ENCODE peak calls at places on chromosomes 16 and 17, in five cellular contexts. Y, D, R, X and V are unnamed samples.
A peak's percentile ranks its signal among the peaks of the same experiment; 100 is the strongest.

GRCh38 chr16:88430524-88431446 is 22.3 kb upstream of the ZFPM1 start:
- DNase-seq in Y (peak; percentile 22), D (no peak), R (peak; percentile 47), X (no peak), V (peak; percentile 78)

GRCh38 chr16:5709889-5710288 is 612.3 kb upstream of the EEF2KMT start:
- DNase-seq in Y (no peak), D (no peak), R (no peak), X (peak; percentile 82), V (no peak)

GRCh38 chr17:30970757-30971567 is at the start of gene RNF135:
- DNase-seq in Y (peak; percentile 86), D (peak; percentile 88), R (peak; percentile 83), X (peak; percentile 87), V (peak; percentile 52)

GRCh38 chr17:73560661-73561060 is 83.6 kb downstream of the SDK2 start:
- DNase-seq in Y (no peak), D (peak; percentile 8), R (no peak), X (peak; percentile 45), V (no peak)

GRCh38 chr16:1286492-1287094 is 22.8 kb upstream of the UBE2I start:
- DNase-seq in Y (no peak), D (no peak), R (no peak), X (no peak), V (no peak)

GRCh38 chr17:80283116-80283852 is 22.6 kb downstream of the RNF213 start:
- DNase-seq in Y (no peak), D (no peak), R (no peak), X (no peak), V (no peak)

GRCh38 chr16:31780342-31780741 is 93.3 kb upstream of the ZNF267 start:
- DNase-seq in Y (no peak), D (no peak), R (no peak), X (no peak), V (no peak)

GRCh38 chr17:31803494-31804213 is 55.4 kb downstream of the COPRS start:
- DNase-seq in Y (no peak), D (no peak), R (no peak), X (no peak), V (no peak)

GRCh38 chr17:9021158-9021984 is at the start of gene NTN1:
- DNase-seq in Y (peak; percentile 11), D (peak; percentile 61), R (peak; percentile 29), X (peak; percentile 83), V (peak; percentile 17)

GRCh38 chr16:68113765-68114240 is 28.6 kb downstream of the NFATC3 start:
- DNase-seq in Y (no peak), D (no peak), R (no peak), X (no peak), V (no peak)

GRCh38 chr16:49376206-49376605 is 2.6 kb downstream of the C16orf78 start:
- DNase-seq in Y (no peak), D (no peak), R (no peak), X (no peak), V (no peak)

GRCh38 chr17:13337864-13338371 is 263.8 kb downstream of the HS3ST3A1 start:
- DNase-seq in Y (peak; percentile 87), D (peak; percentile 43), R (peak; percentile 44), X (peak; percentile 42), V (no peak)

GRCh38 chr17:22469941-22470340 is 777.6 kb downstream of the KCNJ18 start:
- DNase-seq in Y (no peak), D (no peak), R (no peak), X (no peak), V (no peak)

GRCh38 chr17:44390250-44390649 is 801 bp upstream of the ITGA2B start:
- DNase-seq in Y (no peak), D (no peak), R (no peak), X (no peak), V (no peak)

GRCh38 chr16:3317315-3317999 is 12.2 kb downstream of the ZNF75A start:
- DNase-seq in Y (peak; percentile 51), D (no peak), R (peak; percentile 26), X (no peak), V (no peak)

GRCh38 chr17:18259621-18260331 is 686 bp upstream of the MIEF2 start:
- DNase-seq in Y (no peak), D (peak; percentile 54), R (no peak), X (peak; percentile 10), V (no peak)

GRCh38 chr17:5437721-5438317 is 1.1 kb downstream of the C1QBP start:
- DNase-seq in Y (no peak), D (peak; percentile 59), R (peak; percentile 24), X (no peak), V (no peak)

GRCh38 chr17:74351552-74352210 is 10.0 kb downstream of the BTBD17 start:
- DNase-seq in Y (no peak), D (no peak), R (peak; percentile 30), X (peak; percentile 87), V (no peak)

GRCh38 chr17:15944720-15945492 is at the start of gene ADORA2B:
- DNase-seq in Y (peak; percentile 75), D (peak; percentile 70), R (peak; percentile 19), X (peak; percentile 89), V (peak; percentile 31)

GRCh38 chr16:46885960-46886763 is 2.0 kb downstream of the GPT2 start:
- DNase-seq in Y (peak; percentile 56), D (peak; percentile 66), R (no peak), X (peak; percentile 71), V (no peak)

GRCh38 chr16:14632693-14633569 is at the start of gene BFAR:
- DNase-seq in Y (peak; percentile 96), D (peak; percentile 97), R (peak; percentile 99), X (peak; percentile 98), V (peak; percentile 100)

GRCh38 chr16:14629612-14629918 is 495 bp downstream of the PARN start:
- DNase-seq in Y (peak; percentile 5), D (peak; percentile 11), R (no peak), X (no peak), V (no peak)

GRCh38 chr16:14629919-14630619 is at the start of gene PARN:
- DNase-seq in Y (peak; percentile 97), D (peak; percentile 93), R (peak; percentile 98), X (peak; percentile 98), V (peak; percentile 98)

GRCh38 chr16:14635394-14636145 is 2.8 kb downstream of the BFAR start:
- DNase-seq in Y (no peak), D (no peak), R (no peak), X (peak; percentile 41), V (no peak)

GRCh38 chr16:14634389-14634725 is 1.6 kb downstream of the BFAR start:
- DNase-seq in Y (no peak), D (no peak), R (no peak), X (peak; percentile 6), V (no peak)
- H3K27ac ChIP-seq in Y (no peak overlapping the region), D (peak overlapping the region; percentile 97), R (peak overlapping the region; percentile 92), X (no peak overlapping the region), V (peak overlapping the region; percentile 82)

DNA sequence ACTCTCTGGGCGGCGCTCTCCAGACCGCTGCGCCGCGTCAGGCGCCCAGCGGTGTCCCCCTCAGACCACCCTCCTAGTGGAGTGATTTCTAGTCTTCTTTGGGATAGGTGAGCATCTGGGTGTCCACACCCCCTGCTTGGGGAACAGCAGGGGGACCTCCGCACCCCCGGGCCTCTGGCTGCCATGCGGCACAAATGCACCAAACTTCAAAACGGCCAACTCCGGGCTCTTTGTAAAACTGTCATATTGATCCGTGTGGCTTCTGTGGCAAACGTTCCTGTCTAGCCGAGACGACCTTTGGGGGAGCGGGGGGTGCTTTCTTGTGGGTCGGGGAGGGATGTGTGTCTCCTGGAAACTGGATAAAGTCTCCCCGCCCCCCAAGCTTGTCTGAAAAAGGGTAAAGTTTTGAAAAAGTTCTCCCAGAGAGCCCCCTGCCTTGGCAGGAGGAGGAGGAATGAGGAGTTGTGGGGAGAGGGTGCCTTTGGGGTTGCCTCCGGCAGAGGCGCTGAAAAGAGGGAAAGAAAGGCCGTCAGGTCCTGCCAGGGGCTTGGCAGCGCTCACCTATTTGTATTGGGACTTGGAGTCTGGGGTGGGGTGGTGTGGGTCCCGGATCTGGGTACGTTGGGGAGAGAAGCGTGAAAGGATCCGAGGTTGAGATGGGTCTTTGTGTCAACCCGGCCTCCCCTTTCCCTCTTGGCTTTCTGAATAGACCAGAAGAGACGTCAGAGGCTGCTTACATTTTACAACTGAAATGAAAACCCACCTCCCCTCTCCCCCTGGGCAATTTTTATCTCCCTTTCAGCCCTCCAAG is 2.2 kb upstream of the CHD3 start:
- DNase-seq in Y (peak; percentile 8), D (peak; percentile 25), R (peak; percentile 60), X (peak; percentile 59), V (peak; percentile 72)
- H3K4me1 ChIP-seq in Y (peaks cover 12% of the 10 kb centered on the region), D (peaks cover 44% of the 10 kb centered on the region), R (peaks cover 68% of the 10 kb centered on the region), X (peaks cover 52% of the 10 kb centered on the region), V (peaks cover 42% of the 10 kb centered on the region)

DNA sequence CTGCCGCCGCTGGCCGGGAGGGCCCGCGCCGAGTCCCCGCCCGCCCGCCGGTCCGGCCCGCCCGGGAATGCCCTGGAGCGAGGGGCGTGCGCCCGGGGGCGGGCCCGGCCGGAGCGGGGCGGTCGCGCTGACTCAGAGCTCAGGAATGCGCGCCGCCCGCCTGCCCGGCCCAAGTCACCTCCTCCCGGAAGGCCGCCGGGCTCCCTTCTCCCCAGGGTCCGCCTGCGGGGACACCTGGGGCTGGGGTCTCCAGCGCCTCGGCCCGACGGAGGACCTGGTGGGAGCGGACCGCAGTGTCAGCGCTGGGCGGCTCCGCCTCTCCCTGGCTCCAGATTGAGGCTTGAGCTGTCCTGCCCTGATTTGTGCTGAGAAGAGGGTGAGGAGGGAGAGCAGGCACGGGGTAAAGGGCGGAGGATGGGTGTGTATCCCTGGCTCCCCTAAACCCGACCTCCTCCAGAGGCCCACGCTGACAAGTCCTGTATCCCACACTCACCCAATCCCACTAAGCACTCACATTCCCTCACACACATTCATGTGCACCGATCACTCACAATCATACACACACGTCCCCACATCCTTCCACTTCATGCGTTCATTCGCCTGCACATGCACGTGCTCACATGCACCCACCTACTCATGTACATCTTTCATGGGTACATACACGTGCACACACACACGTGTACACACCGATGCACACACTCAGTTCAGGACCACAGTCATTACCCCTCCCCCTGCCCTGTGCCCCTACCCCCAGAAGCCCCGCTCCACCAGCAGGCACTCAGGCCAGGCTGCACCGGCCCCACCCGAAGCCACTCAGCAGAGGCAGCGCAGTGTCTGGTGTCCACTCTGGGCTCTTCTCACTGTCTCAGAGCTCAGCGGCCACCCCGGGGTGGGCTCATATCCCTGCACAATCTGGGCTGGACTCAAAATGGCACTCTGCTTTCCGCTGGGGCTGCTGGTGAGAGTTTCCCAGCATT is at the start of gene RHBDF1:
- DNase-seq in Y (peak; percentile 55), D (peak; percentile 34), R (no peak), X (peak; percentile 90), V (no peak)
- H3K9me3 ChIP-seq in Y (no peaks in the 10 kb centered on the region), D (no peaks in the 10 kb centered on the region), R (no peaks in the 10 kb centered on the region), X (no peaks in the 10 kb centered on the region), V (no peaks in the 10 kb centered on the region)

GRCh38 chr17:77403854-77404253 is 263.1 kb downstream of the SEC14L1 start:
- DNase-seq in Y (no peak), D (no peak), R (no peak), X (no peak), V (no peak)

GRCh38 chr17:77407321-77408277 is 266.8 kb downstream of the SEC14L1 start:
- DNase-seq in Y (no peak), D (peak; percentile 47), R (no peak), X (no peak), V (no peak)

GRCh38 chr17:77405867-77406513 is 265.2 kb downstream of the SEC14L1 start:
- DNase-seq in Y (no peak), D (no peak), R (peak; percentile 41), X (no peak), V (no peak)

GRCh38 chr17:77402159-77402731 is 261.5 kb downstream of the SEC14L1 start:
- DNase-seq in Y (no peak), D (no peak), R (no peak), X (no peak), V (no peak)

GRCh38 chr17:77404812-77405581 is 264.2 kb downstream of the SEC14L1 start:
- DNase-seq in Y (peak; percentile 58), D (peak; percentile 74), R (peak; percentile 95), X (no peak), V (peak; percentile 90)
- H3K27ac ChIP-seq in Y (peak overlapping the region; percentile 82), D (no peak overlapping the region), R (peak overlapping the region; percentile 89), X (no peak overlapping the region), V (peak overlapping the region; percentile 65)